ENCODE peak calls at places on chromosomes 6 and 20, in seven cellular contexts. One of them, this sample, is unnamed.

GRCh38 chr6:56079761-56080540 is 167.4 kb downstream of the COL21A1 start:
- DNase-seq in HCT116: no peak
- DNase-seq in H1: no peak
- DNase-seq in HepG2: no peak
- DNase-seq in K562: no peak
- DNase-seq in endothelial cell of umbilical vein: no peak
- DNase-seq in GM12878: no peak
- DNase-seq in this sample: no peak

GRCh38 chr6:117449549-117450439 is 24.1 kb upstream of the ROS1 start:
- DNase-seq in K562: peak; percentile 15
- DNase-seq in GM12878: peak; percentile 12
- DNase-seq in HCT116: peak; percentile 56
- DNase-seq in H1: no peak
- DNase-seq in endothelial cell of umbilical vein: peak; percentile 84
- DNase-seq in HepG2: peak; percentile 66
- DNase-seq in this sample: peak; percentile 21

GRCh38 chr20:36472656-36473071 is 68.7 kb upstream of the MYL9 start:
- DNase-seq in H1: no peak
- DNase-seq in HCT116: peak; percentile 52
- DNase-seq in endothelial cell of umbilical vein: no peak
- DNase-seq in GM12878: no peak
- DNase-seq in HepG2: no peak
- DNase-seq in K562: peak; percentile 79
- DNase-seq in this sample: no peak

GRCh38 chr6:13282393-13283069 is 45.8 kb downstream of the TBC1D7 start:
- DNase-seq in K562: no peak
- DNase-seq in H1: no peak
- DNase-seq in endothelial cell of umbilical vein: no peak
- DNase-seq in HCT116: no peak
- DNase-seq in GM12878: no peak
- DNase-seq in HepG2: peak; percentile 60
- DNase-seq in this sample: no peak

GRCh38 chr6:156437084-156437879 is 339.9 kb upstream of the ARID1B start:
- DNase-seq in H1: no peak
- DNase-seq in HepG2: no peak
- DNase-seq in HCT116: no peak
- DNase-seq in GM12878: no peak
- DNase-seq in endothelial cell of umbilical vein: no peak
- DNase-seq in K562: no peak
- DNase-seq in this sample: no peak

GRCh38 chr6:169997930-169998218 is 246.5 kb downstream of the ERMARD start:
- DNase-seq in H1: no peak
- DNase-seq in endothelial cell of umbilical vein: no peak
- DNase-seq in HCT116: no peak
- DNase-seq in GM12878: no peak
- DNase-seq in K562: no peak
- DNase-seq in HepG2: no peak
- DNase-seq in this sample: no peak

GRCh38 chr20:20530428-20531151 is 162.7 kb downstream of the INSM1 start:
- DNase-seq in H1: no peak
- DNase-seq in GM12878: no peak
- DNase-seq in HepG2: no peak
- DNase-seq in endothelial cell of umbilical vein: no peak
- DNase-seq in HCT116: no peak
- DNase-seq in K562: no peak
- DNase-seq in this sample: no peak

GRCh38 chr20:4299250-4299649 is 283.9 kb upstream of the RNF24 start:
- DNase-seq in GM12878: no peak
- DNase-seq in H1: no peak
- DNase-seq in endothelial cell of umbilical vein: no peak
- DNase-seq in HepG2: no peak
- DNase-seq in HCT116: no peak
- DNase-seq in K562: no peak
- DNase-seq in this sample: no peak

GRCh38 chr6:99943846-99944245 is 50.2 kb downstream of the MCHR2 start:
- DNase-seq in H1: no peak
- DNase-seq in HepG2: no peak
- DNase-seq in GM12878: no peak
- DNase-seq in endothelial cell of umbilical vein: no peak
- DNase-seq in K562: no peak
- DNase-seq in HCT116: no peak
- DNase-seq in this sample: no peak

GRCh38 chr6:108027054-108027453 is 47.5 kb downstream of the OSTM1 start:
- DNase-seq in endothelial cell of umbilical vein: no peak
- DNase-seq in HepG2: no peak
- DNase-seq in K562: no peak
- DNase-seq in GM12878: no peak
- DNase-seq in H1: no peak
- DNase-seq in HCT116: no peak
- DNase-seq in this sample: no peak

GRCh38 chr6:14674458-14674857 is 556.9 kb downstream of the CD83 start:
- DNase-seq in endothelial cell of umbilical vein: no peak
- DNase-seq in K562: no peak
- DNase-seq in HepG2: no peak
- DNase-seq in GM12878: no peak
- DNase-seq in H1: no peak
- DNase-seq in HCT116: no peak
- DNase-seq in this sample: no peak

GRCh38 chr20:11920083-11920482 is 2.4 kb downstream of the BTBD3 start:
- DNase-seq in HepG2: no peak
- DNase-seq in HCT116: no peak
- DNase-seq in K562: no peak
- DNase-seq in H1: no peak
- DNase-seq in GM12878: no peak
- DNase-seq in endothelial cell of umbilical vein: no peak
- DNase-seq in this sample: no peak

DNA sequence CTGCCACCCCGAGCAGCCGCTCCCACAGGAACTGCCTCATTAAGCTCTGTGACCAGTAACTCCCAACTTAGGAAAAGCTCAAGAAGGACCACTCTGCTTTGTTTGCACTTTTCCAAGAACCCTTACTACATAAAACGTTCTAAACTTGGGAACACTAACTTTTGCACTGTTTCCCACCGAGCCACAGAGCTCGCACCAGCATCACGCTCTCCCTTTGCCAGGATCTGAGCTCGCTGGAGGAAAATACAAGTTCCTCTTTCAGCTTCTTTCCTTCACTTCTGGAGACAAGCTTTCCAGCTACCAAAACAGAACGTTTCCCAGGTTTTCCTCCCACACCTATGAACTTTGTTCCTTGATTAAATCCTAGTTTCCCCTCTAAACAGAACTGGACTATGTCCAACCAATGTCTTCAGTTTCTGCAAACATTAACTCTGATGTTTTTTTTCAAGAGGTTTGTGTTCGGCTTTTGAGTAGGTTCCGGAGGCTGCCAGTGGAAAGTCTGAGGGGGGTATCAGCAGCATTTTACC is 135.3 kb downstream of the LY86 start:
- DNase-seq in HepG2: peak; percentile 24
- DNase-seq in H1: no peak
- DNase-seq in GM12878: no peak
- DNase-seq in K562: no peak
- DNase-seq in endothelial cell of umbilical vein: no peak
- DNase-seq in HCT116: no peak
- DNase-seq in this sample: no peak
- TF ChIP-seq MAX in HepG2: no peak
- TF ChIP-seq MAX in H1: no peak
- TF ChIP-seq MAX in GM12878: no peak
- TF ChIP-seq MAX in K562: no peak
- TF ChIP-seq MAX in endothelial cell of umbilical vein: no peak
- TF ChIP-seq MAX in HCT116: no peak
- TF ChIP-seq MAX in this sample: no peak

GRCh38 chr6:131900231-131900630 is 50.9 kb downstream of the CCN2 start:
- DNase-seq in GM12878: no peak
- DNase-seq in endothelial cell of umbilical vein: no peak
- DNase-seq in HCT116: no peak
- DNase-seq in H1: no peak
- DNase-seq in HepG2: no peak
- DNase-seq in K562: no peak
- DNase-seq in this sample: no peak

GRCh38 chr6:131893198-131893597 is 58.0 kb downstream of the CCN2 start:
- DNase-seq in H1: no peak
- DNase-seq in endothelial cell of umbilical vein: no peak
- DNase-seq in HCT116: no peak
- DNase-seq in GM12878: no peak
- DNase-seq in HepG2: no peak
- DNase-seq in K562: no peak
- DNase-seq in this sample: no peak

GRCh38 chr6:131897050-131897435 is 54.1 kb downstream of the CCN2 start:
- DNase-seq in HCT116: no peak
- DNase-seq in GM12878: no peak
- DNase-seq in K562: no peak
- DNase-seq in H1: no peak
- DNase-seq in HepG2: no peak
- DNase-seq in endothelial cell of umbilical vein: no peak
- DNase-seq in this sample: no peak

GRCh38 chr6:131894735-131895424 is 56.3 kb downstream of the CCN2 start:
- DNase-seq in HCT116: no peak
- DNase-seq in H1: no peak
- DNase-seq in endothelial cell of umbilical vein: no peak
- DNase-seq in K562: no peak
- DNase-seq in GM12878: no peak
- DNase-seq in HepG2: peak; percentile 99
- DNase-seq in this sample: no peak

DNA sequence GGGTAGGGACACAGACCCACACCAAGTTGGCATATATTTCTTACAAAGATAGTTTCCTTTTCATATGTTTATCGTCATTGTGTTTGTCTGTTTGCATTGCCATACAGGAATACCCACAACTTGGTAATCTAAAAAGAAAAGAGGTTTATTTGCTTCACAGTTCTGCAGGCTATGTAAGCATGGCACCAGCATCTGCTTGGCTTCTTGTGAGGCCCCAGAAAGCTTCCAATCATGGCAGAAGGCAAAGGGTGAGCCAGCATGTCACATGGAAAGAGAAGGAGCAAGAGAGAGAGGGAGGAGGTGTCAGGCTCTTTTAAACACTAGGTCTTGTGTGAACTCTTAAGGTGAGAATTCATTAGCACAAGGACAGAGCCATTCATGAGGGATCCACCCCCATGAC is 52.5 kb downstream of the CCN2 start:
- DNase-seq in GM12878: no peak
- DNase-seq in HepG2: no peak
- DNase-seq in H1: no peak
- DNase-seq in K562: no peak
- DNase-seq in HCT116: no peak
- DNase-seq in endothelial cell of umbilical vein: no peak
- DNase-seq in this sample: no peak
- H3K36me3 ChIP-seq in GM12878: no peaks in the 10 kb centered on the region
- H3K36me3 ChIP-seq in HepG2: no peaks in the 10 kb centered on the region
- H3K36me3 ChIP-seq in H1: peaks cover 11% of the 10 kb centered on the region
- H3K36me3 ChIP-seq in K562: no peaks in the 10 kb centered on the region
- H3K36me3 ChIP-seq in HCT116: no peaks in the 10 kb centered on the region
- H3K36me3 ChIP-seq in endothelial cell of umbilical vein: no peaks in the 10 kb centered on the region
- H3K36me3 ChIP-seq in this sample: no peaks in the 10 kb centered on the region

DNA sequence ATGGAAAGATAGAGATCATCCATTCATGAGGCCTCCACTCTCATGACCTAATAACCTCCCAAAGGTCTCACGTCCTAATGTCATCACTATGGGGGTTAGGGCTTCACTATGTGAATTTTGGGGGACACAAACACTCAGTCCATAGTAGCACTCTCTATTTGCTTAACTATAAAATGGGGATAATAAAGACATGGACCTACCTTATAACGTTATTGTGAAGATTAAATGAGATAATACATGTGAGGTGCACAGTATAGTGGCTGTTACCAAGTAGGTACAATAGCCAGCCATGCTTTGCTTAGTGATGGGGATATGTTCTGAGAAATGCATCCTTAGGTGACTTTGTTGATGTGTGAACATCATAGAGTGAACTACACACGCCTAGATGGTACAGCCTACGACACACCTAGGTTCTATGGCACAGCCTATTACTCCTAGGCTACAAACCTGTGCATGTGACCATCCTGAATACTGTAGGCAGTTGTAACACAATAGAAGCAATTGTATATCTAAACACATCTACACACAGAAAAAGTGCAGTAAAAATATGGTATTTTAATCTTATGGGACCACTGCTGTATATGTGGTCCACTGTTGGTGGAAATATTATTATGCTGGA is 39.7 kb downstream of the PPP1R14C start:
- DNase-seq in GM12878: no peak
- DNase-seq in H1: no peak
- DNase-seq in endothelial cell of umbilical vein: no peak
- DNase-seq in HCT116: no peak
- DNase-seq in K562: no peak
- DNase-seq in HepG2: no peak
- DNase-seq in this sample: no peak
- TF ChIP-seq MAX in GM12878: no peak
- TF ChIP-seq MAX in H1: no peak
- TF ChIP-seq MAX in endothelial cell of umbilical vein: no peak
- TF ChIP-seq MAX in HCT116: no peak
- TF ChIP-seq MAX in K562: no peak
- TF ChIP-seq MAX in HepG2: no peak
- TF ChIP-seq MAX in this sample: no peak

GRCh38 chr6:32203435-32204267 is 11.2 kb upstream of the GPSM3 start:
- DNase-seq in endothelial cell of umbilical vein: no peak
- DNase-seq in GM12878: no peak
- DNase-seq in K562: no peak
- DNase-seq in HCT116: no peak
- DNase-seq in H1: no peak
- DNase-seq in HepG2: no peak
- DNase-seq in this sample: no peak
- H3K36me3 ChIP-seq in endothelial cell of umbilical vein: peaks cover 7% of the 10 kb centered on the region
- H3K36me3 ChIP-seq in GM12878: no peaks in the 10 kb centered on the region
- H3K36me3 ChIP-seq in K562: no peaks in the 10 kb centered on the region
- H3K36me3 ChIP-seq in HCT116: no peaks in the 10 kb centered on the region
- H3K36me3 ChIP-seq in H1: no peaks in the 10 kb centered on the region
- H3K36me3 ChIP-seq in HepG2: no peaks in the 10 kb centered on the region
- H3K36me3 ChIP-seq in this sample: no peaks in the 10 kb centered on the region

DNA sequence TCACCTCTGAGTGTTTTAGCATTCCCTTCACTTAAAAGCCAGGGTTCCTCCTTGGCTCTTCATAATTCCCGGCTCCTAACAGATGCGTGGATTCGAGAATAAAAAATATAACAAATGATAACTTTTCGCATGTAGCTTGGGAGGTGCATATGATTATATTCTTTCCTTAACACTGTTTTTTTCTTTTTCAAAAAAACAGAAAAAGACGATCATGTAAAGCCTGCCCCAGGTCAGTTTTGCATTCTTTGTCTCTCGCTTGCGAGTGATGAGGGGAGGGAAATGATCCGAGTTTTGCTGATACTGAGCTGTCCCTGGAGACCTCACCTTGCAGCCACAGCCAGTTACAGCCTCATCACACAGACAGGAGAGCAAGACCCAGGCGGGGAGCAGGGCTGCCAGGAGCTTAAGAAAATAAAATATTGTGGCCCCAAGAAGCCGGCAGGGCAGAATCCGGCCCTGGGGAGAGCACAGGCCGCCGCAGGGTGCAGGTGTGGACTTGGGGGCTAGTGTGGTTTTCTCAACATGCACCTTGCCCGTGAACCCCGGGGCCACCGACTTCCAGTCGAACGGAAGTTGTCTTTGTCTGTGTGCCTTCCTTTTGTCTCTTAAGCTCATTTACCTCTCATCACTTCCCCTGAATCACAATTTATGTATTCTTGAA is 301.8 kb downstream of the TAF4 start:
- DNase-seq in K562: no peak
- DNase-seq in H1: no peak
- DNase-seq in GM12878: no peak
- DNase-seq in HCT116: no peak
- DNase-seq in HepG2: no peak
- DNase-seq in endothelial cell of umbilical vein: no peak
- DNase-seq in this sample: no peak
- TF ChIP-seq MAX in K562: no peak
- TF ChIP-seq MAX in H1: no peak
- TF ChIP-seq MAX in GM12878: no peak
- TF ChIP-seq MAX in HCT116: no peak
- TF ChIP-seq MAX in HepG2: no peak
- TF ChIP-seq MAX in endothelial cell of umbilical vein: no peak
- TF ChIP-seq MAX in this sample: no peak

This sample was measured in SK-N-SH.